ENCODE peak calls at places on chromosomes 11 and 22, in ten cellular contexts. O is H1, Q is psoas muscle, R is stomach, Y is brain microvascular endothelial cell, N is breast epithelium, W is body of pancreas, M is tibial artery, X is heart right ventricle, E is heart left ventricle. Z is an unnamed sample.

GRCh38 chr11:126352934-126353801 is 2.3 kb upstream of the ST3GAL4 start:
- DNase-seq in O (no peak), Q (no peak), R (no peak), Y (peak), N (no peak), W (no peak), M (no peak), X (no peak), E (no peak), Z (peak)

GRCh38 chr11:72969894-72970335 is 155.7 kb downstream of the ATG16L2 start:
- DNase-seq in O (no peak), Q (no peak), R (no peak), Y (peak), N (no peak), W (no peak), M (no peak), X (no peak), E (no peak), Z (no peak)

GRCh38 chr11:128308793-128309192 is 278.6 kb downstream of the ETS1 start:
- DNase-seq in O (no peak), Q (no peak), R (no peak), Y (no peak), N (no peak), W (no peak), M (no peak), X (no peak), E (no peak), Z (no peak)

GRCh38 chr22:36280379-36280778 is 27.4 kb downstream of the APOL1 start:
- DNase-seq in O (no peak), Q (no peak), R (no peak), Y (no peak), N (no peak), W (no peak), M (peak), X (no peak), E (no peak), Z (no peak)

GRCh38 chr22:34099278-34099677 is 179.0 kb upstream of the LARGE1 start:
- DNase-seq in O (no peak), Q (no peak), R (peak), Y (no peak), N (no peak), W (no peak), M (no peak), X (no peak), E (no peak), Z (no peak)

GRCh38 chr11:45321031-45321595 is 35.0 kb upstream of the SYT13 start:
- DNase-seq in O (no peak), Q (no peak), R (no peak), Y (no peak), N (no peak), W (no peak), M (peak), X (no peak), E (no peak), Z (no peak)

GRCh38 chr22:44672632-44673031 is 29.4 kb upstream of the PRR5 start:
- DNase-seq in O (no peak), Q (no peak), R (no peak), Y (no peak), N (no peak), W (no peak), M (no peak), X (no peak), E (no peak), Z (no peak)

GRCh38 chr11:104151404-104152204 is 12.3 kb downstream of the PDGFD start:
- DNase-seq in O (no peak), Q (no peak), R (no peak), Y (no peak), N (no peak), W (no peak), M (no peak), X (no peak), E (no peak), Z (peak)

GRCh38 chr11:37502202-37502601 is 904.2 kb upstream of the RAG2 start:
- DNase-seq in O (no peak), Q (no peak), R (no peak), Y (no peak), N (no peak), W (no peak), M (no peak), X (no peak), E (no peak), Z (no peak)

GRCh38 chr22:17972385-17973181 is 51.8 kb downstream of the MICAL3 start:
- DNase-seq in O (no peak), Q (peak), R (no peak), Y (peak), N (peak), W (peak), M (no peak), X (peak), E (no peak), Z (peak)

DNA sequence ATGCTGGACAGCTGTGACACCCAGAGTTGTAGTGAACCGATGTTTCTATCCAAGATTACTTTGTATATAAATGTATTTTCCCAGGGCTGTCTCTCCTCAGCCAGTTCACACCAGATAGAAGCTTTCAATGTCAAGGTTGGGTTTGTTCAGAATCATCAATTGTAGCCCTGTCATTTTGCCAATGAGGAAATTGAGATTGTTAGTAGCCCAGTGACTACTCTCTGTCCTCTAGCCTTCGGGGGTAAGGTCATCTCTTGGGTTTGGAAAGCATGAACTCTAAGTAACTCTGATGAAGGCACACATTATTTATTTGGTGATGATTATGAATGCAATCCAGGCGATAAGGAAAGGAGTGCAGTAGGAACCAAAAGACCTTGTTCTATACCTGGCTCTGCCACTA is 165.6 kb downstream of the DBX1 start:
- DNase-seq in O (no peak), Q (no peak), R (no peak), Y (no peak), N (no peak), W (no peak), M (no peak), X (no peak), E (no peak), Z (no peak)
- H3K27ac ChIP-seq in O (no peak), Q (peak), R (no peak), Y (no peak), N (peak), W (no peak), M (peak), X (peak), E (no peak), Z (no peak)

GRCh38 chr11:43790444-43790794 is 90.2 kb upstream of the ALKBH3 start:
- DNase-seq in O (no peak), Q (no peak), R (no peak), Y (peak), N (no peak), W (no peak), M (no peak), X (no peak), E (no peak), Z (no peak)
- TF ChIP-seq CTCF in O (no peak), Q (no peak), R (no peak), Y (no peak), N (no peak), W (no peak), M (no peak), X (no peak), E (no peak), Z (no peak)

DNA sequence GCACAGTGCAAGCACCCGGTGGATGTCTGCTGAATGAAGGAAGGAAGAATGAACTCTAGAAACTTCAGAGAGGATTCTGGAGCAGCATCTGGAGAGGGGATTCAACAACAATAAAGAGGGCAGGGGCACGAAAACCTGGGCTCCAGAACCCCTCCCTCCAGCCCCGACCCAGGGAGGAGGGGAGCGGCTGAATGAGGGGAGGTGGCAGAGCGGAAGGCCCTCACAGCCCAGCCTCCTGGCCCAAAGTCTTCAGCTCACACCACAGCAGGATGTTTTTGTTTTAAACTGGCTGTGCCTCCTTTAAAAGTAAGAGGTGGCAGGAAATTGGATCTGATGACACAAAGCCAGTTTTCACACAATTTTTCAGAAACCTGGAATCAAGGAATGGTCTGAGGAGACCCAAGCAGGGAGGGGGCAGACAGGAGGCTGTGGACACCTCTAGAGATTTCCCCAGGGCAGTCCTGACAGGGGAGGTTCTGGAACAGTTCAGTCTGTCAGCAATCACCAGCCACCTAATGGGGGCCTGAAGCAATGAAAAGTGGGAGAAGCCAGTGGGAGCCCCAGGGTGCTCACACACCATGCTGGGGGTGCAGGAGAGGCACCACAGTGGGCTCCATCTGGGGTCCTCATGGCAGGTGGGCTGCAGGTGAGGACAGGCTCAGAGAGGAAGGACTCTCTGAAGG is 44.4 kb upstream of the TCF20 start:
- DNase-seq in O (no peak), Q (no peak), R (no peak), Y (no peak), N (no peak), W (no peak), M (no peak), X (no peak), E (no peak), Z (no peak)
- H3K27ac ChIP-seq in O (no peak), Q (no peak), R (peak), Y (no peak), N (peak), W (no peak), M (no peak), X (no peak), E (no peak), Z (peak)

GRCh38 chr22:46595545-46595944 is 24.6 kb upstream of the GRAMD4 start:
- DNase-seq in O (no peak), Q (no peak), R (no peak), Y (no peak), N (no peak), W (no peak), M (peak), X (no peak), E (no peak), Z (no peak)

GRCh38 chr22:46596032-46596441 is 24.1 kb upstream of the GRAMD4 start:
- DNase-seq in O (no peak), Q (peak), R (no peak), Y (no peak), N (no peak), W (no peak), M (peak), X (peak), E (peak), Z (no peak)

GRCh38 chr22:46594947-46595298 is 25.3 kb upstream of the GRAMD4 start:
- DNase-seq in O (no peak), Q (no peak), R (no peak), Y (no peak), N (no peak), W (no peak), M (no peak), X (no peak), E (no peak), Z (no peak)

GRCh38 chr22:46598224-46598623 is 22.0 kb upstream of the GRAMD4 start:
- DNase-seq in O (no peak), Q (no peak), R (no peak), Y (no peak), N (no peak), W (no peak), M (no peak), X (no peak), E (no peak), Z (no peak)

GRCh38 chr22:46596819-46597218 is 23.4 kb upstream of the GRAMD4 start:
- DNase-seq in O (no peak), Q (no peak), R (peak), Y (no peak), N (peak), W (peak), M (peak), X (no peak), E (no peak), Z (peak)
- TF ChIP-seq CTCF in O (peak), Q (no peak), R (no peak), Y (no peak), N (peak), W (peak), M (no peak), X (no peak), E (no peak), Z (no peak)

GRCh38 chr11:17314232-17314547 is 37.4 kb upstream of the NCR3LG1 start:
- DNase-seq in O (no peak), Q (no peak), R (no peak), Y (peak), N (no peak), W (no peak), M (no peak), X (no peak), E (no peak), Z (peak)
- H3K27ac ChIP-seq in O (no peak), Q (no peak), R (no peak), Y (peak), N (no peak), W (no peak), M (no peak), X (no peak), E (no peak), Z (no peak)

Z was measured in RWPE1.